ENCODE peak calls at places on chromosomes 12 and 14, in ten cellular contexts. One of them, this sample, is unnamed.
A peak's percentile ranks its signal among the peaks of the same experiment; 100 is the strongest.

GRCh38 chr12:101174576-101174975 is 35.5 kb downstream of the SLC5A8 start:
- DNase-seq in uterus: no peak
- DNase-seq in small intestine: peak; percentile 87
- DNase-seq in spleen: no peak
- DNase-seq in transverse colon: peak; percentile 48
- DNase-seq in endothelial cell of umbilical vein: no peak
- DNase-seq in tibial artery: no peak
- DNase-seq in adrenal gland: no peak
- DNase-seq in ovary: no peak
- DNase-seq in IMR-90: no peak
- DNase-seq in this sample: no peak

GRCh38 chr14:86892167-86892956 is 1100.6 kb downstream of the GALC start:
- DNase-seq in endothelial cell of umbilical vein: no peak
- DNase-seq in ovary: no peak
- DNase-seq in transverse colon: no peak
- DNase-seq in spleen: no peak
- DNase-seq in uterus: no peak
- DNase-seq in adrenal gland: no peak
- DNase-seq in IMR-90: peak; percentile 15
- DNase-seq in small intestine: no peak
- DNase-seq in tibial artery: no peak
- DNase-seq in this sample: no peak

GRCh38 chr12:118748478-118749380 is 232.6 kb upstream of the SRRM4 start:
- DNase-seq in ovary: no peak
- DNase-seq in spleen: no peak
- DNase-seq in endothelial cell of umbilical vein: no peak
- DNase-seq in IMR-90: no peak
- DNase-seq in transverse colon: no peak
- DNase-seq in small intestine: no peak
- DNase-seq in tibial artery: no peak
- DNase-seq in uterus: no peak
- DNase-seq in adrenal gland: no peak
- DNase-seq in this sample: no peak

GRCh38 chr14:26233126-26233525 is 364.7 kb downstream of the NOVA1 start:
- DNase-seq in transverse colon: no peak
- DNase-seq in adrenal gland: no peak
- DNase-seq in IMR-90: no peak
- DNase-seq in uterus: no peak
- DNase-seq in tibial artery: no peak
- DNase-seq in ovary: no peak
- DNase-seq in spleen: no peak
- DNase-seq in small intestine: no peak
- DNase-seq in endothelial cell of umbilical vein: no peak
- DNase-seq in this sample: no peak

GRCh38 chr12:39440101-39440500 is 2.8 kb downstream of the KIF21A start:
- DNase-seq in IMR-90: no peak
- DNase-seq in ovary: no peak
- DNase-seq in uterus: no peak
- DNase-seq in tibial artery: no peak
- DNase-seq in endothelial cell of umbilical vein: no peak
- DNase-seq in small intestine: no peak
- DNase-seq in spleen: no peak
- DNase-seq in adrenal gland: no peak
- DNase-seq in transverse colon: no peak
- DNase-seq in this sample: no peak

GRCh38 chr12:10736460-10736859 is 13.3 kb upstream of the YBX3 start:
- DNase-seq in tibial artery: no peak
- DNase-seq in small intestine: no peak
- DNase-seq in spleen: no peak
- DNase-seq in transverse colon: no peak
- DNase-seq in uterus: no peak
- DNase-seq in adrenal gland: no peak
- DNase-seq in ovary: no peak
- DNase-seq in IMR-90: no peak
- DNase-seq in endothelial cell of umbilical vein: no peak
- DNase-seq in this sample: no peak

GRCh38 chr14:35986219-35986573 is 160.1 kb downstream of the BRMS1L start:
- DNase-seq in endothelial cell of umbilical vein: no peak
- DNase-seq in tibial artery: no peak
- DNase-seq in ovary: no peak
- DNase-seq in uterus: no peak
- DNase-seq in adrenal gland: no peak
- DNase-seq in transverse colon: no peak
- DNase-seq in small intestine: no peak
- DNase-seq in IMR-90: no peak
- DNase-seq in spleen: no peak
- DNase-seq in this sample: no peak

GRCh38 chr12:40263616-40264409 is 39.0 kb downstream of the LRRK2 start:
- DNase-seq in endothelial cell of umbilical vein: no peak
- DNase-seq in IMR-90: peak; percentile 38
- DNase-seq in uterus: no peak
- DNase-seq in spleen: no peak
- DNase-seq in small intestine: no peak
- DNase-seq in tibial artery: no peak
- DNase-seq in adrenal gland: no peak
- DNase-seq in transverse colon: no peak
- DNase-seq in ovary: no peak
- DNase-seq in this sample: no peak

DNA sequence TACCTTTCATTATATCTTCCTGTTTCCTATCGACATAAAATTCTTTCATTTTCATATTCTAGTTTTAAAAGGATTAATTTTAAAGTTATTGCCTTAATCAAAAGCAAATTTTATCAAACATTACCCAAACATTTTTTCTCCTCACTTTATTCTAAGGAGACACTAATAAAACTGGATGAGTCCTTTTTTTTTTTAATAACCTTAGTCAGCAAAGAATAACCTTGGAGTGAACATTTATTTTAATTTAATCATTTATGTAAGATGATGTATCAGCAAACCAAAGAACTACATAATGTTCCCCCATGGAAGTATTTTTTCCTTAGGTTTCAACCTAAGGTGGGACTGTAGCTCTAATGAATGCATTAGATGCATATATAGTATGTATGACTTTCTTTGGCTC is 83.9 kb downstream of the RAD52 start:
- DNase-seq in small intestine: no peak
- DNase-seq in uterus: no peak
- DNase-seq in tibial artery: no peak
- DNase-seq in endothelial cell of umbilical vein: no peak
- DNase-seq in IMR-90: no peak
- DNase-seq in ovary: no peak
- DNase-seq in spleen: no peak
- DNase-seq in adrenal gland: no peak
- DNase-seq in transverse colon: no peak
- DNase-seq in this sample: no peak
- H3K36me3 ChIP-seq in small intestine: peaks cover 20% of the 10 kb centered on the region
- H3K36me3 ChIP-seq in uterus: no peaks in the 10 kb centered on the region
- H3K36me3 ChIP-seq in tibial artery: peaks cover 52% of the 10 kb centered on the region
- H3K36me3 ChIP-seq in endothelial cell of umbilical vein: peaks cover 19% of the 10 kb centered on the region
- H3K36me3 ChIP-seq in IMR-90: peaks cover 32% of the 10 kb centered on the region
- H3K36me3 ChIP-seq in ovary: no peaks in the 10 kb centered on the region
- H3K36me3 ChIP-seq in spleen: no peaks in the 10 kb centered on the region
- H3K36me3 ChIP-seq in adrenal gland: peaks cover 57% of the 10 kb centered on the region
- H3K36me3 ChIP-seq in transverse colon: no peaks in the 10 kb centered on the region
- H3K36me3 ChIP-seq in this sample: peaks cover 15% of the 10 kb centered on the region

DNA sequence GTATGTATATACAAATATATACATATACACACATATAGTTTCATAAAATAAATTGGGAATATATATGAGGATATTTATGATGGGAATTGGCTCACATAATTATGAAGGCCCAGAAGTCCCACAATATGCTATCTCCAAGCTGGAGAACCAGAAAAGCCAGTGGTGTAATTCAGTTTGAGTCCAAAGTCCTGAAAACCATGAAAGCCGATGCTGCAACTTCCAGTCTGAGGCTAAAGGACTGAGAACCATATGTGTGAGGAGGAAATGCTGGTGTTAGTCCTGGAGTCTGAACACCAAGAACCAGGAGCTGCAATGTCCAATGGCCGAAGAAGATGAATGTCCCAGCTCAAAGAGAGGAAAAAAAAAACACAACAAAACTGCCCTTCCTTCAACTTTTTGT is 65.5 kb upstream of the PRKD1 start:
- DNase-seq in uterus: no peak
- DNase-seq in endothelial cell of umbilical vein: no peak
- DNase-seq in transverse colon: no peak
- DNase-seq in IMR-90: no peak
- DNase-seq in ovary: no peak
- DNase-seq in tibial artery: no peak
- DNase-seq in spleen: no peak
- DNase-seq in adrenal gland: no peak
- DNase-seq in small intestine: peak; percentile 77
- DNase-seq in this sample: no peak
- H3K36me3 ChIP-seq in uterus: no peaks in the 10 kb centered on the region
- H3K36me3 ChIP-seq in endothelial cell of umbilical vein: no peaks in the 10 kb centered on the region
- H3K36me3 ChIP-seq in transverse colon: no peaks in the 10 kb centered on the region
- H3K36me3 ChIP-seq in IMR-90: no peaks in the 10 kb centered on the region
- H3K36me3 ChIP-seq in ovary: no peaks in the 10 kb centered on the region
- H3K36me3 ChIP-seq in tibial artery: no peaks in the 10 kb centered on the region
- H3K36me3 ChIP-seq in spleen: no peaks in the 10 kb centered on the region
- H3K36me3 ChIP-seq in adrenal gland: no peaks in the 10 kb centered on the region
- H3K36me3 ChIP-seq in small intestine: no peaks in the 10 kb centered on the region
- H3K36me3 ChIP-seq in this sample: no peaks in the 10 kb centered on the region

GRCh38 chr12:46360370-46360769 is 12.2 kb downstream of the SLC38A2 start:
- DNase-seq in uterus: no peak
- DNase-seq in small intestine: no peak
- DNase-seq in endothelial cell of umbilical vein: no peak
- DNase-seq in tibial artery: no peak
- DNase-seq in IMR-90: no peak
- DNase-seq in ovary: no peak
- DNase-seq in spleen: no peak
- DNase-seq in adrenal gland: no peak
- DNase-seq in transverse colon: no peak
- DNase-seq in this sample: no peak

GRCh38 chr12:46361667-46362034 is 10.9 kb downstream of the SLC38A2 start:
- DNase-seq in tibial artery: no peak
- DNase-seq in IMR-90: no peak
- DNase-seq in small intestine: no peak
- DNase-seq in spleen: no peak
- DNase-seq in adrenal gland: no peak
- DNase-seq in endothelial cell of umbilical vein: no peak
- DNase-seq in uterus: no peak
- DNase-seq in transverse colon: no peak
- DNase-seq in ovary: no peak
- DNase-seq in this sample: no peak

GRCh38 chr12:46362895-46363581 is 9.5 kb downstream of the SLC38A2 start:
- DNase-seq in endothelial cell of umbilical vein: no peak
- DNase-seq in adrenal gland: no peak
- DNase-seq in ovary: no peak
- DNase-seq in spleen: no peak
- DNase-seq in tibial artery: no peak
- DNase-seq in IMR-90: no peak
- DNase-seq in transverse colon: no peak
- DNase-seq in small intestine: no peak
- DNase-seq in uterus: no peak
- DNase-seq in this sample: no peak

GRCh38 chr12:46359667-46360280 is 12.8 kb downstream of the SLC38A2 start:
- DNase-seq in ovary: no peak
- DNase-seq in tibial artery: no peak
- DNase-seq in small intestine: no peak
- DNase-seq in spleen: no peak
- DNase-seq in transverse colon: no peak
- DNase-seq in uterus: no peak
- DNase-seq in adrenal gland: no peak
- DNase-seq in endothelial cell of umbilical vein: no peak
- DNase-seq in IMR-90: no peak
- DNase-seq in this sample: no peak

GRCh38 chr12:46360908-46361666 is 11.5 kb downstream of the SLC38A2 start:
- DNase-seq in transverse colon: no peak
- DNase-seq in tibial artery: no peak
- DNase-seq in IMR-90: no peak
- DNase-seq in ovary: no peak
- DNase-seq in uterus: no peak
- DNase-seq in small intestine: no peak
- DNase-seq in adrenal gland: no peak
- DNase-seq in spleen: no peak
- DNase-seq in endothelial cell of umbilical vein: no peak
- DNase-seq in this sample: no peak
- H3K36me3 ChIP-seq in transverse colon: no peaks in the 10 kb centered on the region
- H3K36me3 ChIP-seq in tibial artery: peaks cover 76% of the 10 kb centered on the region
- H3K36me3 ChIP-seq in IMR-90: peaks cover 49% of the 10 kb centered on the region
- H3K36me3 ChIP-seq in ovary: no peaks in the 10 kb centered on the region
- H3K36me3 ChIP-seq in uterus: no peaks in the 10 kb centered on the region
- H3K36me3 ChIP-seq in small intestine: peaks cover 24% of the 10 kb centered on the region
- H3K36me3 ChIP-seq in adrenal gland: peaks cover 76% of the 10 kb centered on the region
- H3K36me3 ChIP-seq in spleen: no peaks in the 10 kb centered on the region
- H3K36me3 ChIP-seq in endothelial cell of umbilical vein: peaks cover 30% of the 10 kb centered on the region
- H3K36me3 ChIP-seq in this sample: peaks cover 50% of the 10 kb centered on the region

GRCh38 chr14:68922201-68922613 is 56.9 kb downstream of the ACTN1 start:
- DNase-seq in spleen: no peak
- DNase-seq in IMR-90: no peak
- DNase-seq in tibial artery: no peak
- DNase-seq in ovary: no peak
- DNase-seq in endothelial cell of umbilical vein: no peak
- DNase-seq in uterus: no peak
- DNase-seq in adrenal gland: no peak
- DNase-seq in transverse colon: no peak
- DNase-seq in small intestine: no peak
- DNase-seq in this sample: no peak

GRCh38 chr14:68922886-68923285 is 56.2 kb downstream of the ACTN1 start:
- DNase-seq in small intestine: no peak
- DNase-seq in endothelial cell of umbilical vein: no peak
- DNase-seq in spleen: no peak
- DNase-seq in adrenal gland: no peak
- DNase-seq in uterus: no peak
- DNase-seq in ovary: no peak
- DNase-seq in IMR-90: no peak
- DNase-seq in tibial artery: peak; percentile 43
- DNase-seq in transverse colon: no peak
- DNase-seq in this sample: no peak

GRCh38 chr14:68921666-68922065 is 57.4 kb downstream of the ACTN1 start:
- DNase-seq in adrenal gland: no peak
- DNase-seq in transverse colon: no peak
- DNase-seq in tibial artery: no peak
- DNase-seq in ovary: no peak
- DNase-seq in spleen: no peak
- DNase-seq in IMR-90: no peak
- DNase-seq in endothelial cell of umbilical vein: no peak
- DNase-seq in uterus: no peak
- DNase-seq in small intestine: no peak
- DNase-seq in this sample: peak; percentile 77

GRCh38 chr14:68919129-68919927 is 59.8 kb downstream of the ACTN1 start:
- DNase-seq in endothelial cell of umbilical vein: no peak
- DNase-seq in small intestine: no peak
- DNase-seq in tibial artery: no peak
- DNase-seq in transverse colon: no peak
- DNase-seq in uterus: no peak
- DNase-seq in ovary: no peak
- DNase-seq in adrenal gland: no peak
- DNase-seq in spleen: no peak
- DNase-seq in IMR-90: no peak
- DNase-seq in this sample: no peak

DNA sequence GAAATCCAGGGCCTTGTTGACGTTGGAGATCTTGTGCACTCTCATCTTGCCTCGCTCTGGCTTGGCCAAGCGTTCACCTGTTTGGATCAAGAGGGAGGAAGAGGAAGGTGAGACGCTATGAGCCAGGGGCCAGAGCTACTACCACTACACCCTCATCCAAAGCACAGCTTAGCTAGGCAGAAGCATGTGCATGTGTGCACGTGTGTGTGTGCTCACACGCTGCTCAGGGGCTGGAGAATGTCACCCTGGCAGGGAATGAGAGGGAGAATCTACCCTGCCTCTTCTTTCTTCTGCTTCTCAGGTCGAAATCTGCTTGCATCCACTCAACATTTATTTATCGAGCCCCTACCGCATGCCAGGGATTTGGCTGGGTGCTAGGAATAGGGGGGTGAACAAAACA is 58.1 kb downstream of the ACTN1 start:
- DNase-seq in spleen: no peak
- DNase-seq in tibial artery: no peak
- DNase-seq in endothelial cell of umbilical vein: no peak
- DNase-seq in IMR-90: no peak
- DNase-seq in adrenal gland: no peak
- DNase-seq in ovary: no peak
- DNase-seq in uterus: no peak
- DNase-seq in small intestine: no peak
- DNase-seq in transverse colon: no peak
- DNase-seq in this sample: no peak
- H3K36me3 ChIP-seq in spleen: no peaks in the 10 kb centered on the region
- H3K36me3 ChIP-seq in tibial artery: peaks cover 43% of the 10 kb centered on the region
- H3K36me3 ChIP-seq in endothelial cell of umbilical vein: peaks cover 67% of the 10 kb centered on the region
- H3K36me3 ChIP-seq in IMR-90: peaks cover 87% of the 10 kb centered on the region
- H3K36me3 ChIP-seq in adrenal gland: peaks cover 51% of the 10 kb centered on the region
- H3K36me3 ChIP-seq in ovary: no peaks in the 10 kb centered on the region
- H3K36me3 ChIP-seq in uterus: no peaks in the 10 kb centered on the region
- H3K36me3 ChIP-seq in small intestine: no peaks in the 10 kb centered on the region
- H3K36me3 ChIP-seq in transverse colon: no peaks in the 10 kb centered on the region
- H3K36me3 ChIP-seq in this sample: peaks cover 16% of the 10 kb centered on the region